ENCODE peak calls at places on chromosomes 3 and 15, in six cellular contexts. E, I, F, B, K and S are unnamed samples.

GRCh38 chr3:73052857-73053256 is 8.6 kb upstream of the EBLN2 start:
- DNase-seq in E (no peak), I (no peak), F (no peak), B (no peak), K (no peak), S (no peak)

GRCh38 chr15:90680371-90680935 is 36.7 kb upstream of the BLM start:
- DNase-seq in E (no peak), I (peak; percentile 98), F (no peak), B (no peak), K (no peak), S (peak; percentile 71)

GRCh38 chr15:26758079-26758478 is 14.8 kb downstream of the GABRB3 start:
- DNase-seq in E (no peak), I (no peak), F (no peak), B (no peak), K (no peak), S (no peak)

GRCh38 chr3:112653209-112653871 is 12.4 kb upstream of the CCDC80 start:
- DNase-seq in E (no peak), I (peak; percentile 98), F (no peak), B (no peak), K (peak; percentile 90), S (peak; percentile 90)

GRCh38 chr15:46786886-46787285 is 930.4 kb upstream of the SEMA6D start:
- DNase-seq in E (no peak), I (no peak), F (peak; percentile 11), B (no peak), K (peak; percentile 1), S (peak; percentile 8)

GRCh38 chr3:98587654-98588532 is 5.5 kb downstream of the CPOX start:
- DNase-seq in E (no peak), I (peak; percentile 29), F (no peak), B (no peak), K (no peak), S (no peak)

GRCh38 chr3:39814007-39814406 is 4.6 kb downstream of the MYRIP start:
- DNase-seq in E (no peak), I (no peak), F (no peak), B (no peak), K (no peak), S (no peak)

GRCh38 chr15:82986442-82986780 is 401 bp downstream of the RAMAC start:
- DNase-seq in E (no peak), I (peak; percentile 22), F (no peak), B (no peak), K (peak; percentile 6), S (no peak)

GRCh38 chr15:56261854-56262509 is 18.3 kb upstream of the RFX7 start:
- DNase-seq in E (no peak), I (no peak), F (no peak), B (no peak), K (no peak), S (no peak)

GRCh38 chr15:91316123-91316522 is 216.1 kb downstream of the SV2B start:
- DNase-seq in E (no peak), I (no peak), F (no peak), B (no peak), K (no peak), S (no peak)

GRCh38 chr3:120475722-120476385 is 25.1 kb upstream of the FSTL1 start:
- DNase-seq in E (no peak), I (peak; percentile 54), F (no peak), B (no peak), K (peak; percentile 46), S (no peak)

GRCh38 chr3:194691481-194692281 is 6.0 kb downstream of the FAM43A start:
- DNase-seq in E (no peak), I (no peak), F (no peak), B (no peak), K (no peak), S (no peak)

GRCh38 chr15:39462691-39463090 is 118.2 kb upstream of the THBS1 start:
- DNase-seq in E (no peak), I (peak; percentile 79), F (no peak), B (no peak), K (no peak), S (peak; percentile 32)

GRCh38 chr3:20648921-20649381 is 462.9 kb upstream of the SGO1 start:
- DNase-seq in E (no peak), I (peak; percentile 33), F (no peak), B (no peak), K (no peak), S (no peak)

GRCh38 chr3:141969711-141970110 is 93.3 kb downstream of the ATP1B3 start:
- DNase-seq in E (no peak), I (no peak), F (no peak), B (no peak), K (no peak), S (no peak)

GRCh38 chr3:192570315-192570714 is 157.0 kb downstream of the FGF12 start:
- DNase-seq in E (no peak), I (no peak), F (no peak), B (no peak), K (no peak), S (no peak)

GRCh38 chr3:167691366-167691765 is 37.6 kb upstream of the WDR49 start:
- DNase-seq in E (no peak), I (no peak), F (no peak), B (no peak), K (no peak), S (no peak)

GRCh38 chr3:29427266-29428103 is 146.6 kb downstream of the RBMS3 start:
- DNase-seq in E (no peak), I (no peak), F (no peak), B (no peak), K (no peak), S (peak; percentile 47)

GRCh38 chr3:10703875-10704274 is 112.2 kb upstream of the SLC6A11 start:
- DNase-seq in E (peak; percentile 82), I (peak; percentile 23), F (peak; percentile 39), B (peak; percentile 49), K (no peak), S (no peak)

GRCh38 chr3:37987751-37988179 is 2.8 kb upstream of the VILL start:
- DNase-seq in E (no peak), I (peak; percentile 30), F (no peak), B (no peak), K (no peak), S (peak; percentile 34)

GRCh38 chr15:43550527-43551363 is 33.3 kb downstream of the MAP1A start:
- DNase-seq in E (no peak), I (peak; percentile 59), F (no peak), B (no peak), K (no peak), S (no peak)

GRCh38 chr3:13536832-13537231 is 12.1 kb upstream of the FBLN2 start:
- DNase-seq in E (no peak), I (no peak), F (no peak), B (no peak), K (no peak), S (no peak)

GRCh38 chr3:43855674-43856299 is 165.0 kb downstream of the ABHD5 start:
- DNase-seq in E (peak; percentile 84), I (peak; percentile 56), F (peak; percentile 36), B (no peak), K (no peak), S (peak; percentile 55)

GRCh38 chr3:115436767-115437301 is 186.5 kb upstream of the GAP43 start:
- DNase-seq in E (peak; percentile 35), I (peak; percentile 93), F (no peak), B (peak; percentile 13), K (peak; percentile 81), S (peak; percentile 94)

GRCh38 chr3:134473868-134474546 is 11.8 kb downstream of the ANAPC13 start:
- DNase-seq in E (peak; percentile 64), I (peak; percentile 87), F (peak; percentile 90), B (no peak), K (peak; percentile 91), S (peak; percentile 83)

GRCh38 chr3:110647586-110647985 is 424.0 kb upstream of the NECTIN3 start:
- DNase-seq in E (no peak), I (no peak), F (no peak), B (no peak), K (no peak), S (no peak)
- H4K91ac ChIP-seq in E (no peak overlapping the region), I (peak overlapping the region; percentile 2), F (no peak overlapping the region), B (no peak overlapping the region), K (no peak overlapping the region), S (no peak overlapping the region)

DNA sequence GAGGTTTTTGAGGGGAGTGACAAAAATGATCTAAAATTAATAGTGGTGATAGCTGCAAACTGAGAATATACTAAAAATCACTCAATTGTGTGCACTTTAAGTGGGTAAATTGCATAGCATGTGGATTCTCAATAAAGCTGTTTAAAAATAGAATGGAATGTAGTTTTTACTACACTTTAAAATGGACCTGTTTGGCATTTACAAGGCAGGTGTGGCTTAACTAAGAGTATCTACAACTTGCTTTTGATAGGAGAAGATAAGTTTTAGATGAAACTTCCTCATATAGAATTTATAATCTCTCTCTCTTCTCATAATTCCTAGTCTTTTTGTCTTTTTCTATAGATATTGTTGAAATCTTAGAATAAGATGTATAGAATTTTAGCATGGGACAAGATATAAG is 40.3 kb downstream of the THRB start:
- DNase-seq in E (no peak), I (no peak), F (no peak), B (no peak), K (no peak), S (no peak)
- H3K4me2 ChIP-seq in E (no peak overlapping the region), I (no peak overlapping the region), F (no peak overlapping the region), B (no peak overlapping the region), K (no peak overlapping the region), S (no peak overlapping the region)

DNA sequence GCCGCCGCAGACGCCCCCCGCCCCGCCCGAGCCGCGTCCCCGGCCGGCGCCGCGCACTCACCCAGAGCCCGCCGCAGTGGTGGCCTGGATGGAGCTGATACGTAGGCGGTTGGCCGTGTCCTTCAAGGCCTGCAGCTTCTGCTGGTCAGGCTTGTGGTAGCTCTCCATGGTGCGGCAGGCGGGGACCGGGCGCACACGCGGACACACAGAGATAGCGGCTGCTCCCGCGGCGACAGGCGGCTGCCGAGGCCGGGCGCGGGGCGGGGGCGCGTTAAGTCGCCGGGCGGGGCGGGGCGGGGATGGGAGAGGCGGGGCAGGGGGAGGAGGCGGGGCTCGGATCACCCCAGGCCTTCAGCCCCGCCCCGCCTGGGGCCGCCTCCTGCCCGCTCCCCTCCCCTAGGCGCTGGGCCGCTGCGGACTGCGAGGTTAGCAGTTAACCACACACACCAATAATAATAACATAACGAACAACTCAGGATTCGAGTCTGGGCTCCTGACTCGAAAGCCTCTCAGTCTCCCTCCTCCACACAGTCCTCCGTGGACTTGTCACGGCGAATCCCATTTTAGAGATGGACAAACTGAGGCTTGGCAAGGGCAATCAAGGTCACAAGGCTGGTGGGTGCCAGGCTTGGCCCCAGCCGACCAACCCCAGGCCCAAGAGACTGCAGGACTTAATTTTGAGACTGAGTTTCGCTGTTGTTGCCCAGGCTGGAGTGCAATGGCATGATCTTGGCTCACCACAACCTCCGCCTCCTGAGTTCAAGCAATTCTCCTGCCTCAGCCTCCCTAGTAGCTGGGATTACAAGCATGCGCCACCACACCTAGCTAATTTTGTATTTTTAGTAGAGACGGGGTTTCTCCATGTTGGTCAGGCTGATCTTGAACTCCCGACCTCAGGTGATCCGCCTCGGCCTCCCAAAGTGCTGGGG is at the start of gene TKT:
- DNase-seq in E (peak; percentile 83), I (peak; percentile 87), F (peak; percentile 84), B (peak; percentile 47), K (peak; percentile 84), S (peak; percentile 89)
- H3K18ac ChIP-seq in E (peak within 1 kb of the TSS; percentile 51), I (peak within 1 kb of the TSS; percentile 58), F (peak within 1 kb of the TSS; percentile 99), B (peak within 1 kb of the TSS; percentile 93), K (peak within 1 kb of the TSS; percentile 91), S (peak within 1 kb of the TSS; percentile 96)

DNA sequence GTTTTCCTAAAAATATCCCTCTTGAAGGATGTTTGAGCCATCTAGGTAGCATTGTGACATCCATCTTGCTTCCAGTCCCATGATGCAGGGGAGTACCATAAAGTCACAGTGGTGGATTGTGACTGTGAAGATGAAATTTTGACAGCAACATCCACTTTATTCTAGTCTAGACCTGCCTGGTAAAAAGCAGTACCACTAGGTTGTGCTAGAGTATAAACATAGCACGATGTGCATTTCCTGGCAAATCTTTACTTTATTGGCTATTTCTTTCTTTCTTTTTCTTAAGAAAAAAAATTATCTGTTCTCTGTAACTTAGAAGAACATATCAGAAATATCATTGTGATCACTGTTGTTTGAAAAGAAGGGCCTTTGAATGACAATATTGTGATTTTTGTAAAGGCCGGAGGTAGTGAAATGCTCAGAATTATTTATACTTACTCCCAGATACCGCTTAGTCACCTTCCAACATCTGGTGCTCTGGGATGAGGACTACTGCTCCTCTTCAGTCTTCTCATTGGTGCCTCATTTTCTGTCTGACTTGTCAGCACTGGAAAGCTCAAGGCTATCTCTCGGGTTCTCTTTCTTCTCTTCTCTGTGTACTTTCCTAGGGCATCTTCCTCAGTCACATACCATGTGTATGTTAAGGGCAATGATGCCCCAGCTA is 35.6 kb downstream of the AGBL1 start:
- DNase-seq in E (no peak), I (no peak), F (no peak), B (no peak), K (no peak), S (peak; percentile 0)
- H4K91ac ChIP-seq in E (no peak overlapping the region), I (no peak overlapping the region), F (no peak overlapping the region), B (no peak overlapping the region), K (no peak overlapping the region), S (no peak overlapping the region)